ENCODE peak calls at places on chromosome 1, in six cellular contexts. G is H1, S is endothelial cell of umbilical vein, Y is WTC11, O is GM12878, X is K562. T is an unnamed sample.

GRCh38 chr1:168945870-168946269 is 160.6 kb upstream of the ATP1B1 start:
- DNase-seq in X (no peak), O (no peak), G (no peak), S (peak), Y (no peak), T (no peak)

GRCh38 chr1:78565393-78565792 is 54.9 kb upstream of the IFI44L start:
- DNase-seq in O (no peak), X (no peak), Y (no peak), S (no peak), G (no peak), T (no peak)

GRCh38 chr1:108512239-108513071 is 47.4 kb upstream of the EEIG2 start:
- DNase-seq in S (peak), O (no peak), X (peak), Y (no peak), G (no peak), T (peak)

GRCh38 chr1:229557214-229557850 is 1.2 kb downstream of the ABCB10 start:
- DNase-seq in O (no peak), S (peak), X (peak), Y (no peak), G (no peak), T (peak)

GRCh38 chr1:66705100-66705499 is 47.2 kb upstream of the DYNLT5 start:
- DNase-seq in O (no peak), X (no peak), G (no peak), S (peak), Y (no peak), T (no peak)

GRCh38 chr1:204313675-204314074 is 46.1 kb downstream of the PLEKHA6 start:
- DNase-seq in O (no peak), Y (no peak), X (no peak), S (peak), G (no peak), T (peak)

GRCh38 chr1:24955161-24955560 is 25.1 kb upstream of the RUNX3 start:
- DNase-seq in G (no peak), S (no peak), X (no peak), O (no peak), Y (no peak), T (peak)

GRCh38 chr1:10056599-10056987 is 23.8 kb downstream of the UBE4B start:
- DNase-seq in G (no peak), O (no peak), S (no peak), X (no peak), Y (no peak), T (no peak)

GRCh38 chr1:184953600-184954219 is 20.6 kb downstream of the NIBAN1 start:
- DNase-seq in S (peak), O (no peak), Y (no peak), X (no peak), G (no peak), T (no peak)

GRCh38 chr1:227899141-227899819 is 48.5 kb downstream of the WNT9A start:
- DNase-seq in S (no peak), Y (no peak), X (no peak), G (peak), O (no peak), T (no peak)

GRCh38 chr1:51331206-51332100 is 1.1 kb upstream of the TTC39A start:
- DNase-seq in X (peak), S (peak), Y (no peak), O (peak), G (no peak), T (peak)

GRCh38 chr1:117663156-117663902 is 57.5 kb downstream of the TENT5C start:
- DNase-seq in S (no peak), Y (no peak), X (no peak), G (no peak), O (no peak), T (no peak)

GRCh38 chr1:151142411-151143056 is 3.9 kb downstream of the SEMA6C start:
- DNase-seq in O (no peak), Y (no peak), X (no peak), G (no peak), S (no peak), T (no peak)

GRCh38 chr1:152148991-152149390 is 10.0 kb downstream of the RPTN start:
- DNase-seq in Y (no peak), G (no peak), O (no peak), X (no peak), S (no peak), T (no peak)

GRCh38 chr1:16386454-16387113 is 19.5 kb downstream of the SZRD1 start:
- DNase-seq in X (no peak), Y (no peak), G (no peak), O (no peak), S (peak), T (no peak)

GRCh38 chr1:177248258-177248657 is 77.5 kb downstream of the BRINP2 start:
- DNase-seq in Y (no peak), S (no peak), X (no peak), G (no peak), O (no peak), T (no peak)

GRCh38 chr1:71049951-71050598 is 2.5 kb upstream of the PTGER3 start:
- DNase-seq in S (peak), G (no peak), Y (no peak), O (peak), X (peak), T (peak)

GRCh38 chr1:243793298-243793697 is 56.7 kb downstream of the AKT3 start:
- DNase-seq in G (no peak), S (no peak), X (no peak), Y (no peak), O (no peak), T (no peak)

GRCh38 chr1:89276690-89277089 is 4.0 kb upstream of the GBP5 start:
- DNase-seq in G (no peak), S (no peak), X (peak), Y (no peak), O (no peak), T (no peak)

GRCh38 chr1:182426442-182427430 is 23.2 kb upstream of the RGSL1 start:
- DNase-seq in O (peak), S (no peak), X (no peak), Y (no peak), G (no peak), T (no peak)

GRCh38 chr1:241592273-241592958 is 47.8 kb downstream of the CHML start:
- DNase-seq in G (no peak), S (no peak), Y (no peak), X (no peak), O (peak), T (peak)

GRCh38 chr1:213075725-213076124 is 24.7 kb downstream of the RPS6KC1 start:
- DNase-seq in G (no peak), X (no peak), O (no peak), Y (no peak), S (no peak), T (no peak)

GRCh38 chr1:186144505-186144904 is 230.5 kb downstream of the TPR start:
- DNase-seq in Y (no peak), O (no peak), G (no peak), S (no peak), X (no peak), T (no peak)

GRCh38 chr1:64867266-64867665 is 99.1 kb downstream of the JAK1 start:
- DNase-seq in O (no peak), X (no peak), G (no peak), S (no peak), Y (no peak), T (no peak)

GRCh38 chr1:73671530-73671929 is 526.4 kb downstream of the LRRIQ3 start:
- DNase-seq in S (no peak), G (no peak), Y (no peak), X (no peak), O (no peak), T (no peak)

GRCh38 chr1:51784997-51785421 is 93.5 kb downstream of the NRDC start:
- DNase-seq in O (no peak), G (no peak), S (no peak), X (no peak), Y (no peak), T (no peak)

GRCh38 chr1:194829492-194829891 is 1643.1 kb upstream of the B3GALT2 start:
- DNase-seq in S (no peak), G (no peak), Y (no peak), O (no peak), X (no peak), T (no peak)

GRCh38 chr1:242216368-242216767 is 217.5 kb upstream of the MAP1LC3C start:
- DNase-seq in S (no peak), G (no peak), Y (no peak), O (no peak), X (no peak), T (no peak)

GRCh38 chr1:6001992-6002576 is 9.9 kb upstream of the NPHP4 start:
- DNase-seq in Y (peak), G (no peak), S (no peak), O (no peak), X (no peak), T (no peak)

GRCh38 chr1:113870778-113871177 is 734 bp downstream of the PTPN22 start:
- DNase-seq in G (no peak), Y (no peak), O (no peak), X (no peak), S (no peak), T (no peak)

GRCh38 chr1:218347713-218348627 is 2.8 kb downstream of the TGFB2 start:
- DNase-seq in O (no peak), S (peak), G (peak), X (no peak), Y (no peak), T (no peak)
- TF ChIP-seq MAX in O (no peak), S (no peak), G (no peak), X (no peak), Y (no peak), T (no peak)

DNA sequence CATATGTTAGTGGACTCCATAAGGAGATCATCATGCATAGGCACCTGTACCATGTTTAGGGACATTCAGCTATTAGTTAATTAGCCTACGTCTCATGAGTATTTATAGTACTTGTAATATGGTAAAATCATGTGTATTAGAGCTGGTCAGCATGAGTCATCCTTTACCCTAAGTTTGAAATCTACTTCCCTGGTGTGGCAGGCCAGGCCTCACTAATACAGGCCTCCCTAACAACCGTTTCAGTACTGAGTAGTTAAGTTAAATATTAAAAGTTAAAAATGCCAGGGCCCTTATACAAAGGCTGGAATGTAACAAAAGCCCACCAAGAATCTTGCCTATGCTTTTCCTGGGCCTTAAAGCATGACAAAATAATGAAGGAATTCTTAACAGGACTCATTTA is 356.3 kb upstream of the DPYD start:
- DNase-seq in S (peak), X (no peak), O (no peak), G (no peak), Y (no peak), T (peak)
- TF ChIP-seq MAX in S (no peak), X (no peak), O (no peak), G (no peak), Y (no peak), T (no peak)

GRCh38 chr1:29531596-29531995 is 295.3 kb downstream of the PTPRU start:
- DNase-seq in Y (no peak), O (no peak), S (no peak), X (no peak), G (no peak), T (no peak)
- TF ChIP-seq MAX in Y (no peak), O (no peak), S (no peak), X (no peak), G (no peak), T (no peak)

DNA sequence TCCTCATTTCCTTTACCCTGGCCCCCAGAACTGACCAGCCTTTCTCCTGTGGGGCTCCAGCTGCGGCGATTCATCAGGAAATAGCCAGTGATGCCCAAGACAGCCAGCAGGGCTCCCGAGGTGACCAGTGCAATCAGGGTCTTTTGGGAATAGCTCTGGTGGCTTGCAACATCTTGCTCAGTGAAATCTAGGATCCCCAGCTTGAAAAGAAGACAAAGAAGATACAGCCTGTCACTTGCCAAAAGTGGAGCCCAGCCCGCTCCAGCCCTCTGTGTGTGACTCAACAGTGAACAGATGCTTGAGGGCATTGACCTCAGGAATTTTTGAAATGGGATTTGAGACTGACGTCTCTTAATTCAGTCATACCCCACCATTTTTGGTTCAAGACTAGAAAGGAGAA is 22.3 kb downstream of the CD34 start:
- DNase-seq in X (no peak), Y (no peak), O (no peak), G (no peak), S (peak), T (peak)
- TF ChIP-seq MAX in X (no peak), Y (no peak), O (no peak), G (no peak), S (no peak), T (no peak)

GRCh38 chr1:100164226-100164625 is 13.8 kb downstream of the LRRC39 start:
- DNase-seq in S (no peak), Y (no peak), O (no peak), G (no peak), X (no peak), T (no peak)
- TF ChIP-seq MAX in S (no peak), Y (no peak), O (no peak), G (no peak), X (no peak), T (no peak)

DNA sequence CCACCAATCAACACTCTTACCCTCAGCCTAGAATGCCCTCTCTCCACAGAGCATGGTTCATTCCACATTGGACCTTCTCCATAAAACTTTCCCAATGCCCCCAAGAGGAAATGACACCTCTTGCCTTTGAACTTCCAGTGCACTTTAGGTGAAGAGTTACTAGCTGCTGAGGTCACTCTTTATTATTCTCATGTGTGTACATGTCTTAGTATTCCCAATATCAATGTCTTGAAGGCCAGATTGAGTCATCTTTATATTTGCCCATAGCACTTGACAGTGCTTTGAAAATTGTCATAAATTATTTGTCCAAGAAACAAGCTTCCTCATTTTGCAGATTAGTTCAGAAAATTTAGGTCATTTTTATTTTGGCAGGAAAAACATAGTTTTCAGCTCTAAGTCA is 8.1 kb upstream of the DNASE2B start:
- DNase-seq in G (no peak), Y (no peak), O (no peak), S (no peak), X (no peak), T (no peak)
- TF ChIP-seq MAX in G (no peak), Y (no peak), O (no peak), S (no peak), X (no peak), T (no peak)